ENCODE peak calls at places on chromosomes 7 and 10, in four cellular contexts. One of them, this sample, is unnamed.

GRCh38 chr10:14554091-14554842 is 220.4 kb downstream of the FAM107B start:
- DNase-seq in NCI-H2081: no peak
- DNase-seq in MM.1S: no peak
- DNase-seq in activated CD8-positive, alpha-beta memory T cell treated with anti-CD3 and anti-CD28 coated beads, Interleukin-2, amount 50 U/mL, for 48 hours: no peak
- DNase-seq in this sample: no peak

GRCh38 chr7:150937848-150938561 is 40.1 kb downstream of the KCNH2 start:
- DNase-seq in MM.1S: no peak
- DNase-seq in NCI-H2081: no peak
- DNase-seq in activated CD8-positive, alpha-beta memory T cell treated with anti-CD3 and anti-CD28 coated beads, Interleukin-2, amount 50 U/mL, for 48 hours: no peak
- DNase-seq in this sample: peak

GRCh38 chr7:14850039-14850438 is 52.5 kb downstream of the DGKB start:
- DNase-seq in MM.1S: no peak
- DNase-seq in activated CD8-positive, alpha-beta memory T cell treated with anti-CD3 and anti-CD28 coated beads, Interleukin-2, amount 50 U/mL, for 48 hours: no peak
- DNase-seq in NCI-H2081: no peak
- DNase-seq in this sample: no peak

GRCh38 chr10:45282061-45282460 is 33.3 kb downstream of the OR13A1 start:
- DNase-seq in activated CD8-positive, alpha-beta memory T cell treated with anti-CD3 and anti-CD28 coated beads, Interleukin-2, amount 50 U/mL, for 48 hours: no peak
- DNase-seq in MM.1S: no peak
- DNase-seq in NCI-H2081: no peak
- DNase-seq in this sample: no peak

GRCh38 chr7:27901028-27901760 is 161.2 kb downstream of the TAX1BP1 start:
- DNase-seq in MM.1S: peak
- DNase-seq in NCI-H2081: no peak
- DNase-seq in activated CD8-positive, alpha-beta memory T cell treated with anti-CD3 and anti-CD28 coated beads, Interleukin-2, amount 50 U/mL, for 48 hours: no peak
- DNase-seq in this sample: no peak

GRCh38 chr7:127809285-127809702 is 157.3 kb downstream of the SND1 start:
- DNase-seq in NCI-H2081: peak
- DNase-seq in MM.1S: no peak
- DNase-seq in activated CD8-positive, alpha-beta memory T cell treated with anti-CD3 and anti-CD28 coated beads, Interleukin-2, amount 50 U/mL, for 48 hours: no peak
- DNase-seq in this sample: peak

GRCh38 chr7:130021105-130021834 is 29.9 kb downstream of the ZC3HC1 start:
- DNase-seq in activated CD8-positive, alpha-beta memory T cell treated with anti-CD3 and anti-CD28 coated beads, Interleukin-2, amount 50 U/mL, for 48 hours: no peak
- DNase-seq in NCI-H2081: no peak
- DNase-seq in MM.1S: no peak
- DNase-seq in this sample: no peak

GRCh38 chr7:121504478-121504877 is 108.4 kb upstream of the FAM3C start:
- DNase-seq in activated CD8-positive, alpha-beta memory T cell treated with anti-CD3 and anti-CD28 coated beads, Interleukin-2, amount 50 U/mL, for 48 hours: no peak
- DNase-seq in NCI-H2081: no peak
- DNase-seq in MM.1S: no peak
- DNase-seq in this sample: no peak

GRCh38 chr10:129046074-129046681 is 420.9 kb upstream of the MGMT start:
- DNase-seq in NCI-H2081: no peak
- DNase-seq in MM.1S: no peak
- DNase-seq in activated CD8-positive, alpha-beta memory T cell treated with anti-CD3 and anti-CD28 coated beads, Interleukin-2, amount 50 U/mL, for 48 hours: no peak
- DNase-seq in this sample: no peak

GRCh38 chr7:101233907-101234547 is 3.6 kb downstream of the CLDN15 start:
- DNase-seq in activated CD8-positive, alpha-beta memory T cell treated with anti-CD3 and anti-CD28 coated beads, Interleukin-2, amount 50 U/mL, for 48 hours: no peak
- DNase-seq in NCI-H2081: no peak
- DNase-seq in MM.1S: no peak
- DNase-seq in this sample: no peak

GRCh38 chr10:114304566-114305421 is 65.7 kb downstream of the VWA2 start:
- DNase-seq in NCI-H2081: peak
- DNase-seq in activated CD8-positive, alpha-beta memory T cell treated with anti-CD3 and anti-CD28 coated beads, Interleukin-2, amount 50 U/mL, for 48 hours: peak
- DNase-seq in MM.1S: peak
- DNase-seq in this sample: peak

GRCh38 chr7:37320140-37320839 is 128.4 kb downstream of the ELMO1 start:
- DNase-seq in MM.1S: no peak
- DNase-seq in activated CD8-positive, alpha-beta memory T cell treated with anti-CD3 and anti-CD28 coated beads, Interleukin-2, amount 50 U/mL, for 48 hours: no peak
- DNase-seq in NCI-H2081: no peak
- DNase-seq in this sample: no peak

GRCh38 chr7:146366938-146367337 is 250.3 kb downstream of the CNTNAP2 start:
- DNase-seq in NCI-H2081: no peak
- DNase-seq in activated CD8-positive, alpha-beta memory T cell treated with anti-CD3 and anti-CD28 coated beads, Interleukin-2, amount 50 U/mL, for 48 hours: no peak
- DNase-seq in MM.1S: no peak
- DNase-seq in this sample: no peak

GRCh38 chr7:142469653-142470335 is 211.9 kb upstream of the PRSS58 start:
- DNase-seq in MM.1S: no peak
- DNase-seq in activated CD8-positive, alpha-beta memory T cell treated with anti-CD3 and anti-CD28 coated beads, Interleukin-2, amount 50 U/mL, for 48 hours: no peak
- DNase-seq in NCI-H2081: no peak
- DNase-seq in this sample: no peak

GRCh38 chr7:9028012-9028411 is 594.6 kb downstream of the NXPH1 start:
- DNase-seq in NCI-H2081: no peak
- DNase-seq in MM.1S: peak
- DNase-seq in activated CD8-positive, alpha-beta memory T cell treated with anti-CD3 and anti-CD28 coated beads, Interleukin-2, amount 50 U/mL, for 48 hours: no peak
- DNase-seq in this sample: no peak

GRCh38 chr7:49776994-49777393 is 3.6 kb downstream of the VWC2 start:
- DNase-seq in NCI-H2081: no peak
- DNase-seq in MM.1S: no peak
- DNase-seq in activated CD8-positive, alpha-beta memory T cell treated with anti-CD3 and anti-CD28 coated beads, Interleukin-2, amount 50 U/mL, for 48 hours: no peak
- DNase-seq in this sample: no peak

GRCh38 chr7:43148161-43148731 is 35.8 kb downstream of the HECW1 start:
- DNase-seq in MM.1S: no peak
- DNase-seq in NCI-H2081: no peak
- DNase-seq in activated CD8-positive, alpha-beta memory T cell treated with anti-CD3 and anti-CD28 coated beads, Interleukin-2, amount 50 U/mL, for 48 hours: no peak
- DNase-seq in this sample: no peak

GRCh38 chr10:33238643-33239042 is 95.8 kb downstream of the NRP1 start:
- DNase-seq in NCI-H2081: no peak
- DNase-seq in MM.1S: no peak
- DNase-seq in activated CD8-positive, alpha-beta memory T cell treated with anti-CD3 and anti-CD28 coated beads, Interleukin-2, amount 50 U/mL, for 48 hours: no peak
- DNase-seq in this sample: no peak

GRCh38 chr7:132469264-132469663 is 107.0 kb downstream of the PLXNA4 start:
- DNase-seq in NCI-H2081: no peak
- DNase-seq in MM.1S: no peak
- DNase-seq in activated CD8-positive, alpha-beta memory T cell treated with anti-CD3 and anti-CD28 coated beads, Interleukin-2, amount 50 U/mL, for 48 hours: no peak
- DNase-seq in this sample: no peak

GRCh38 chr7:116546916-116547315 is 22.1 kb downstream of the CAV1 start:
- DNase-seq in MM.1S: no peak
- DNase-seq in NCI-H2081: no peak
- DNase-seq in activated CD8-positive, alpha-beta memory T cell treated with anti-CD3 and anti-CD28 coated beads, Interleukin-2, amount 50 U/mL, for 48 hours: no peak
- DNase-seq in this sample: no peak

GRCh38 chr10:3365630-3366029 is 193.0 kb upstream of the PITRM1 start:
- DNase-seq in activated CD8-positive, alpha-beta memory T cell treated with anti-CD3 and anti-CD28 coated beads, Interleukin-2, amount 50 U/mL, for 48 hours: no peak
- DNase-seq in MM.1S: no peak
- DNase-seq in NCI-H2081: peak
- DNase-seq in this sample: no peak

GRCh38 chr7:106767498-106768323 is 97.4 kb upstream of the PIK3CG start:
- DNase-seq in activated CD8-positive, alpha-beta memory T cell treated with anti-CD3 and anti-CD28 coated beads, Interleukin-2, amount 50 U/mL, for 48 hours: no peak
- DNase-seq in NCI-H2081: no peak
- DNase-seq in MM.1S: peak
- DNase-seq in this sample: no peak

GRCh38 chr7:129950191-129950940 is 2.4 kb downstream of the UBE2H start:
- DNase-seq in NCI-H2081: no peak
- DNase-seq in MM.1S: peak
- DNase-seq in activated CD8-positive, alpha-beta memory T cell treated with anti-CD3 and anti-CD28 coated beads, Interleukin-2, amount 50 U/mL, for 48 hours: no peak
- DNase-seq in this sample: peak

GRCh38 chr7:151249732-151250072 is 1.2 kb upstream of the SMARCD3 start:
- DNase-seq in MM.1S: no peak
- DNase-seq in activated CD8-positive, alpha-beta memory T cell treated with anti-CD3 and anti-CD28 coated beads, Interleukin-2, amount 50 U/mL, for 48 hours: no peak
- DNase-seq in NCI-H2081: no peak
- DNase-seq in this sample: peak

GRCh38 chr7:148447221-148447845 is 143.2 kb upstream of the C7orf33 start:
- DNase-seq in MM.1S: no peak
- DNase-seq in activated CD8-positive, alpha-beta memory T cell treated with anti-CD3 and anti-CD28 coated beads, Interleukin-2, amount 50 U/mL, for 48 hours: no peak
- DNase-seq in NCI-H2081: no peak
- DNase-seq in this sample: no peak

GRCh38 chr7:74092321-74092963 is 8.8 kb downstream of the LIMK1 start:
- DNase-seq in MM.1S: no peak
- DNase-seq in activated CD8-positive, alpha-beta memory T cell treated with anti-CD3 and anti-CD28 coated beads, Interleukin-2, amount 50 U/mL, for 48 hours: no peak
- DNase-seq in NCI-H2081: no peak
- DNase-seq in this sample: no peak

GRCh38 chr7:73556208-73557107 is 1.0 kb downstream of the BCL7B start:
- DNase-seq in NCI-H2081: no peak
- DNase-seq in MM.1S: no peak
- DNase-seq in activated CD8-positive, alpha-beta memory T cell treated with anti-CD3 and anti-CD28 coated beads, Interleukin-2, amount 50 U/mL, for 48 hours: no peak
- DNase-seq in this sample: no peak

GRCh38 chr7:1935176-1936005 is 265.3 kb downstream of the ELFN1 start:
- DNase-seq in activated CD8-positive, alpha-beta memory T cell treated with anti-CD3 and anti-CD28 coated beads, Interleukin-2, amount 50 U/mL, for 48 hours: no peak
- DNase-seq in MM.1S: no peak
- DNase-seq in NCI-H2081: no peak
- DNase-seq in this sample: no peak

GRCh38 chr10:16989826-16990293 is 139.8 kb downstream of the CUBN start:
- DNase-seq in MM.1S: no peak
- DNase-seq in NCI-H2081: no peak
- DNase-seq in activated CD8-positive, alpha-beta memory T cell treated with anti-CD3 and anti-CD28 coated beads, Interleukin-2, amount 50 U/mL, for 48 hours: no peak
- DNase-seq in this sample: no peak

GRCh38 chr7:44151679-44152355 is 10.7 kb upstream of the MYL7 start:
- DNase-seq in MM.1S: no peak
- DNase-seq in activated CD8-positive, alpha-beta memory T cell treated with anti-CD3 and anti-CD28 coated beads, Interleukin-2, amount 50 U/mL, for 48 hours: peak
- DNase-seq in NCI-H2081: no peak
- DNase-seq in this sample: no peak

GRCh38 chr7:100556541-100556940 is 17.2 kb downstream of the SAP25 start:
- DNase-seq in activated CD8-positive, alpha-beta memory T cell treated with anti-CD3 and anti-CD28 coated beads, Interleukin-2, amount 50 U/mL, for 48 hours: no peak
- DNase-seq in MM.1S: no peak
- DNase-seq in NCI-H2081: no peak
- DNase-seq in this sample: no peak

GRCh38 chr7:121420976-121421375 is 24.9 kb upstream of the FAM3C start:
- DNase-seq in MM.1S: no peak
- DNase-seq in activated CD8-positive, alpha-beta memory T cell treated with anti-CD3 and anti-CD28 coated beads, Interleukin-2, amount 50 U/mL, for 48 hours: no peak
- DNase-seq in NCI-H2081: no peak
- DNase-seq in this sample: no peak

This sample was measured in NCI-H2227 treated with DMSO at 0.1 percent for 48 hours.